ENCODE peak calls at places on chromosome 7, in six cellular contexts. N is ACHN, L is cardiac muscle cell, G is right lobe of liver, J is progenitor cell of endocrine pancreas, A is HCEC 1CT. O is an unnamed sample.

GRCh38 chr7:155232911-155233702 is 64.6 kb upstream of the INSIG1 start:
- DNase-seq in N (no peak), L (no peak), G (no peak), J (no peak), A (no peak), O (no peak)

GRCh38 chr7:77738871-77739270 is 42.6 kb downstream of the RSBN1L start:
- DNase-seq in N (no peak), L (no peak), G (no peak), J (no peak), A (no peak), O (no peak)

GRCh38 chr7:39987641-39988347 is 37.7 kb downstream of the CDK13 start:
- DNase-seq in N (no peak), L (no peak), G (no peak), J (no peak), A (no peak), O (no peak)

GRCh38 chr7:29042893-29043292 is 84.8 kb upstream of the TRIL start:
- DNase-seq in N (no peak), L (no peak), G (no peak), J (no peak), A (no peak), O (no peak)

GRCh38 chr7:44486001-44486400 is 4.5 kb downstream of the NUDCD3 start:
- DNase-seq in N (no peak), L (no peak), G (no peak), J (no peak), A (no peak), O (no peak)

GRCh38 chr7:94436018-94436604 is 41.4 kb downstream of the COL1A2 start:
- DNase-seq in N (peak), L (peak), G (no peak), J (peak), A (peak), O (peak)

GRCh38 chr7:49613759-49614158 is 159.7 kb upstream of the VWC2 start:
- DNase-seq in N (no peak), L (no peak), G (no peak), J (no peak), A (no peak), O (no peak)

GRCh38 chr7:43018446-43018845 is 86.3 kb downstream of the MRPL32 start:
- DNase-seq in N (no peak), L (no peak), G (no peak), J (no peak), A (no peak), O (no peak)

GRCh38 chr7:16982640-16983103 is 100.9 kb upstream of the AGR3 start:
- DNase-seq in N (peak), L (peak), G (no peak), J (no peak), A (peak), O (peak)

GRCh38 chr7:3922175-3922635 is 621.2 kb downstream of the SDK1 start:
- DNase-seq in N (peak), L (peak), G (no peak), J (no peak), A (peak), O (peak)

O was measured in testis.